ENCODE peak calls at places on chromosome 11, in six cellular contexts. One of them, this sample, is unnamed. For H3K27me3, the result is how much of the 10 kb centered on the place peaks cover.

GRCh38 chr11:41578421-41579047 is 119.1 kb upstream of the LRRC4C start:
- DNase-seq in right cardiac atrium: no peak
- DNase-seq in tibial artery: no peak
- DNase-seq in CD4-positive, alpha-beta T cell: no peak
- DNase-seq in heart right ventricle: no peak
- DNase-seq in small intestine: no peak
- DNase-seq in this sample: no peak

GRCh38 chr11:87355614-87356013 is 317.9 kb downstream of the TMEM135 start:
- DNase-seq in right cardiac atrium: no peak
- DNase-seq in tibial artery: no peak
- DNase-seq in CD4-positive, alpha-beta T cell: no peak
- DNase-seq in heart right ventricle: no peak
- DNase-seq in small intestine: no peak
- DNase-seq in this sample: no peak

GRCh38 chr11:94513091-94513490 is 830 bp downstream of the C11orf97 start:
- DNase-seq in right cardiac atrium: no peak
- DNase-seq in tibial artery: no peak
- DNase-seq in CD4-positive, alpha-beta T cell: no peak
- DNase-seq in heart right ventricle: no peak
- DNase-seq in small intestine: peak
- DNase-seq in this sample: no peak

GRCh38 chr11:62974848-62975522 is 9.8 kb downstream of the SLC22A6 start:
- DNase-seq in right cardiac atrium: peak
- DNase-seq in tibial artery: no peak
- DNase-seq in CD4-positive, alpha-beta T cell: no peak
- DNase-seq in heart right ventricle: peak
- DNase-seq in small intestine: peak
- DNase-seq in this sample: peak

GRCh38 chr11:125263268-125263790 is 98.8 kb downstream of the PKNOX2 start:
- DNase-seq in right cardiac atrium: peak
- DNase-seq in tibial artery: peak
- DNase-seq in CD4-positive, alpha-beta T cell: no peak
- DNase-seq in heart right ventricle: peak
- DNase-seq in small intestine: no peak
- DNase-seq in this sample: peak

GRCh38 chr11:29318134-29318845 is 698.5 kb downstream of the KCNA4 start:
- DNase-seq in right cardiac atrium: no peak
- DNase-seq in tibial artery: no peak
- DNase-seq in CD4-positive, alpha-beta T cell: no peak
- DNase-seq in heart right ventricle: no peak
- DNase-seq in small intestine: no peak
- DNase-seq in this sample: no peak

GRCh38 chr11:22775248-22775647 is 54.4 kb downstream of the SVIP start:
- DNase-seq in right cardiac atrium: no peak
- DNase-seq in tibial artery: no peak
- DNase-seq in CD4-positive, alpha-beta T cell: no peak
- DNase-seq in heart right ventricle: no peak
- DNase-seq in small intestine: no peak
- DNase-seq in this sample: no peak

GRCh38 chr11:69012092-69013008 is 696 bp downstream of the MRGPRF start:
- DNase-seq in right cardiac atrium: peak
- DNase-seq in tibial artery: peak
- DNase-seq in CD4-positive, alpha-beta T cell: no peak
- DNase-seq in heart right ventricle: no peak
- DNase-seq in small intestine: no peak
- DNase-seq in this sample: no peak

GRCh38 chr11:120052196-120052775 is 85.6 kb downstream of the TRIM29 start:
- DNase-seq in right cardiac atrium: no peak
- DNase-seq in tibial artery: no peak
- DNase-seq in CD4-positive, alpha-beta T cell: no peak
- DNase-seq in heart right ventricle: no peak
- DNase-seq in small intestine: no peak
- DNase-seq in this sample: no peak

GRCh38 chr11:87454246-87454645 is 416.5 kb downstream of the TMEM135 start:
- DNase-seq in right cardiac atrium: no peak
- DNase-seq in tibial artery: no peak
- DNase-seq in CD4-positive, alpha-beta T cell: no peak
- DNase-seq in heart right ventricle: no peak
- DNase-seq in small intestine: no peak
- DNase-seq in this sample: no peak

GRCh38 chr11:17014774-17015638 is 792 bp upstream of the PLEKHA7 start:
- DNase-seq in right cardiac atrium: no peak
- DNase-seq in tibial artery: no peak
- DNase-seq in CD4-positive, alpha-beta T cell: no peak
- DNase-seq in heart right ventricle: no peak
- DNase-seq in small intestine: peak
- DNase-seq in this sample: no peak

GRCh38 chr11:65187146-65187675 is 5.5 kb downstream of the CAPN1 start:
- DNase-seq in right cardiac atrium: no peak
- DNase-seq in tibial artery: no peak
- DNase-seq in CD4-positive, alpha-beta T cell: no peak
- DNase-seq in heart right ventricle: no peak
- DNase-seq in small intestine: peak
- DNase-seq in this sample: no peak

GRCh38 chr11:124769804-124770774 is 8.0 kb upstream of the ESAM start:
- DNase-seq in right cardiac atrium: no peak
- DNase-seq in tibial artery: no peak
- DNase-seq in CD4-positive, alpha-beta T cell: no peak
- DNase-seq in heart right ventricle: no peak
- DNase-seq in small intestine: no peak
- DNase-seq in this sample: no peak

GRCh38 chr11:68498313-68498712 is 37.8 kb downstream of the PPP6R3 start:
- DNase-seq in right cardiac atrium: no peak
- DNase-seq in tibial artery: no peak
- DNase-seq in CD4-positive, alpha-beta T cell: no peak
- DNase-seq in heart right ventricle: no peak
- DNase-seq in small intestine: no peak
- DNase-seq in this sample: no peak

GRCh38 chr11:66112640-66113098 is 42.6 kb downstream of the PACS1 start:
- DNase-seq in right cardiac atrium: peak
- DNase-seq in tibial artery: peak
- DNase-seq in CD4-positive, alpha-beta T cell: no peak
- DNase-seq in heart right ventricle: peak
- DNase-seq in small intestine: no peak
- DNase-seq in this sample: no peak

GRCh38 chr11:102599642-102600261 is 25.4 kb downstream of the MMP20 start:
- DNase-seq in right cardiac atrium: no peak
- DNase-seq in tibial artery: no peak
- DNase-seq in CD4-positive, alpha-beta T cell: no peak
- DNase-seq in heart right ventricle: no peak
- DNase-seq in small intestine: peak
- DNase-seq in this sample: no peak

GRCh38 chr11:116647305-116648080 is 125.3 kb downstream of the BUD13 start:
- DNase-seq in right cardiac atrium: no peak
- DNase-seq in tibial artery: no peak
- DNase-seq in CD4-positive, alpha-beta T cell: no peak
- DNase-seq in heart right ventricle: no peak
- DNase-seq in small intestine: no peak
- DNase-seq in this sample: no peak

GRCh38 chr11:121643530-121644512 is 191.1 kb upstream of the SORL1-AS1 start:
- DNase-seq in right cardiac atrium: no peak
- DNase-seq in tibial artery: no peak
- DNase-seq in CD4-positive, alpha-beta T cell: no peak
- DNase-seq in heart right ventricle: no peak
- DNase-seq in small intestine: no peak
- DNase-seq in this sample: no peak

GRCh38 chr11:78350101-78350645 is 67.4 kb downstream of the GAB2 start:
- DNase-seq in right cardiac atrium: no peak
- DNase-seq in tibial artery: no peak
- DNase-seq in CD4-positive, alpha-beta T cell: no peak
- DNase-seq in heart right ventricle: no peak
- DNase-seq in small intestine: no peak
- DNase-seq in this sample: no peak

GRCh38 chr11:82791779-82792178 is 58.1 kb upstream of the FAM181B start:
- DNase-seq in right cardiac atrium: no peak
- DNase-seq in tibial artery: no peak
- DNase-seq in CD4-positive, alpha-beta T cell: no peak
- DNase-seq in heart right ventricle: no peak
- DNase-seq in small intestine: no peak
- DNase-seq in this sample: no peak

GRCh38 chr11:72548481-72548880 is 114.2 kb upstream of the CLPB start:
- DNase-seq in right cardiac atrium: no peak
- DNase-seq in tibial artery: no peak
- DNase-seq in CD4-positive, alpha-beta T cell: no peak
- DNase-seq in heart right ventricle: no peak
- DNase-seq in small intestine: no peak
- DNase-seq in this sample: no peak

GRCh38 chr11:133953999-133954398 is 2.8 kb downstream of the IGSF9B start:
- DNase-seq in right cardiac atrium: no peak
- DNase-seq in tibial artery: peak
- DNase-seq in CD4-positive, alpha-beta T cell: no peak
- DNase-seq in heart right ventricle: no peak
- DNase-seq in small intestine: no peak
- DNase-seq in this sample: no peak

GRCh38 chr11:133955945-133956421 is 785 bp downstream of the IGSF9B start:
- DNase-seq in right cardiac atrium: no peak
- DNase-seq in tibial artery: no peak
- DNase-seq in CD4-positive, alpha-beta T cell: no peak
- DNase-seq in heart right ventricle: no peak
- DNase-seq in small intestine: no peak
- DNase-seq in this sample: no peak

GRCh38 chr11:133955091-133955846 is 1.5 kb downstream of the IGSF9B start:
- DNase-seq in right cardiac atrium: peak
- DNase-seq in tibial artery: peak
- DNase-seq in CD4-positive, alpha-beta T cell: no peak
- DNase-seq in heart right ventricle: peak
- DNase-seq in small intestine: no peak
- DNase-seq in this sample: no peak

GRCh38 chr11:133956650-133957633 is at the start of gene IGSF9B:
- DNase-seq in right cardiac atrium: peak
- DNase-seq in tibial artery: peak
- DNase-seq in CD4-positive, alpha-beta T cell: peak
- DNase-seq in heart right ventricle: peak
- DNase-seq in small intestine: peak
- DNase-seq in this sample: peak

DNA sequence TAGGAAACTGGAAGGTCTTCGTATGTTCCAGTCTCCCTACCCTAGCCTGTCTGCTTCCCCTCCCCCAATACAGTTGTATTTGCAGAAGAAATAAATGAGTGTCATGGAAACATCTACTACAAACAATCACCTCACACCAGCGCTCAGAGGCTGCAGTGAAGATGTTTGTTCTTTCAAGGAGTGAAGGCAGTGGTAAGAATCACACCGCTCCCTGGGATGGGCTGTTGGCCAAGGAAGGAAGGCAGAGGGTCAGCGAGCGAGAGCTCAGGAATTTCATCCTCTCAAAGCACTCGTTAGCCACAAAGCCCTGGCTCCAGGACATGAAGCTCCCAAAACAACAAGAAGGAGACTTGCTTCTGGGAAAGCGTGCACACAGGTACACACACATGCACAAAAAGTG is 1.2 kb upstream of the IGSF9B start:
- DNase-seq in right cardiac atrium: no peak
- DNase-seq in tibial artery: no peak
- DNase-seq in CD4-positive, alpha-beta T cell: no peak
- DNase-seq in heart right ventricle: no peak
- DNase-seq in small intestine: no peak
- DNase-seq in this sample: no peak
- H3K27me3 ChIP-seq in right cardiac atrium: under half
- H3K27me3 ChIP-seq in tibial artery: under half
- H3K27me3 ChIP-seq in CD4-positive, alpha-beta T cell: under half
- H3K27me3 ChIP-seq in heart right ventricle: under half
- H3K27me3 ChIP-seq in small intestine: under half
- H3K27me3 ChIP-seq in this sample: under half

GRCh38 chr11:11416917-11417316 is 63.9 kb upstream of the CSNK2A3 start:
- DNase-seq in right cardiac atrium: no peak
- DNase-seq in tibial artery: peak
- DNase-seq in CD4-positive, alpha-beta T cell: no peak
- DNase-seq in heart right ventricle: no peak
- DNase-seq in small intestine: no peak
- DNase-seq in this sample: no peak

GRCh38 chr11:11416502-11416901 is 63.5 kb upstream of the CSNK2A3 start:
- DNase-seq in right cardiac atrium: no peak
- DNase-seq in tibial artery: peak
- DNase-seq in CD4-positive, alpha-beta T cell: no peak
- DNase-seq in heart right ventricle: no peak
- DNase-seq in small intestine: no peak
- DNase-seq in this sample: no peak

GRCh38 chr11:11421509-11421908 is 68.5 kb upstream of the CSNK2A3 start:
- DNase-seq in right cardiac atrium: no peak
- DNase-seq in tibial artery: no peak
- DNase-seq in CD4-positive, alpha-beta T cell: no peak
- DNase-seq in heart right ventricle: no peak
- DNase-seq in small intestine: no peak
- DNase-seq in this sample: no peak

GRCh38 chr11:11422291-11423128 is 69.5 kb upstream of the CSNK2A3 start:
- DNase-seq in right cardiac atrium: no peak
- DNase-seq in tibial artery: no peak
- DNase-seq in CD4-positive, alpha-beta T cell: no peak
- DNase-seq in heart right ventricle: no peak
- DNase-seq in small intestine: no peak
- DNase-seq in this sample: no peak

GRCh38 chr11:11420512-11420911 is 67.5 kb upstream of the CSNK2A3 start:
- DNase-seq in right cardiac atrium: no peak
- DNase-seq in tibial artery: no peak
- DNase-seq in CD4-positive, alpha-beta T cell: no peak
- DNase-seq in heart right ventricle: no peak
- DNase-seq in small intestine: no peak
- DNase-seq in this sample: no peak
- H3K27me3 ChIP-seq in right cardiac atrium: under half
- H3K27me3 ChIP-seq in tibial artery: under half
- H3K27me3 ChIP-seq in CD4-positive, alpha-beta T cell: under half
- H3K27me3 ChIP-seq in heart right ventricle: under half
- H3K27me3 ChIP-seq in small intestine: under half
- H3K27me3 ChIP-seq in this sample: under half

GRCh38 chr11:118785362-118785761 is 5.6 kb downstream of the DDX6 start:
- DNase-seq in right cardiac atrium: no peak
- DNase-seq in tibial artery: no peak
- DNase-seq in CD4-positive, alpha-beta T cell: no peak
- DNase-seq in heart right ventricle: no peak
- DNase-seq in small intestine: no peak
- DNase-seq in this sample: no peak
- H3K27me3 ChIP-seq in right cardiac atrium: under half
- H3K27me3 ChIP-seq in tibial artery: under half
- H3K27me3 ChIP-seq in CD4-positive, alpha-beta T cell: under half
- H3K27me3 ChIP-seq in heart right ventricle: under half
- H3K27me3 ChIP-seq in small intestine: under half
- H3K27me3 ChIP-seq in this sample: under half

DNA sequence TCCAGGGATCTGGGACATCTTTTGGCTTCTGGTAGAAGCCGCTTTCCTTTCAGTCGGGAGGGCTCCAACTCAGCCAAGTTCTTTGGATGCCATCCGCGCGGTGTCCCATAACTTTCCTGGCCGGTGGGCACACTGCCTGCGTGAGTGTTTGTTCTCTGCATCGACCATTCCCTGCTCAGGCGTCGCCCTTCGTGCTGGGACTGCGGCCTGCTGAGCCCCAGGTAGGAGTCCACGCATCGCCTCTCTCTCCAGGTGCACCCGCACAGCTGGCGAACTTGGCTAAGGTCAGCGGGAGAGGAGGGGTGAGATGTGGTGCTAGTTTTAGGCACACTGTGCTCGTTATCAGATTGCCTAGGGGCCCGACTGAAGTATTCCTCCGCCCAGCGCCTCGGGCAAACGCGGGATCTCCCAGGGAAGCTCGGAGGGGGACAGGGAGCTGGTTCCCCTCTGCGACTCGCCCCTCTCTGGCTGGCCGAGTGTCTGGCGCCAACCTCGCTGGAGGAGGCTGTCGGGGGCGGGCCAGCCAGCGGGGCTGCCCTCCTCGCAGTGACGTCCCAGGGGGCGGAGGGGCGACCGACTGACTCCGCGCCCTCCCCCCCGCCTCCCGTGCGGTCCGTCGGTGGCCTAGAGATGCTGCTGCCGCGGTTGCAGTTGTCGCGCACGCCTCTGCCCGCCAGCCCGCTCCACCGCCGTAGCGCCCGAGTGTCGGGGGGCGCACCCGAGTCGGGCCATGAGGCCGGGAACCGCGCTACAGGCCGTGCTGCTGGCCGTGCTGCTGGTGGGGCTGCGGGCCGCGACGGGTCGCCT is at the start of gene LAYN:
- DNase-seq in right cardiac atrium: peak
- DNase-seq in tibial artery: peak
- DNase-seq in CD4-positive, alpha-beta T cell: no peak
- DNase-seq in heart right ventricle: peak
- DNase-seq in small intestine: no peak
- DNase-seq in this sample: peak
- H3K27me3 ChIP-seq in right cardiac atrium: under half
- H3K27me3 ChIP-seq in tibial artery: under half
- H3K27me3 ChIP-seq in CD4-positive, alpha-beta T cell: under half
- H3K27me3 ChIP-seq in heart right ventricle: under half
- H3K27me3 ChIP-seq in small intestine: under half
- H3K27me3 ChIP-seq in this sample: under half

This sample was measured in psoas muscle.